ENCODE peak calls at places on chromosomes 4 and X, in six cellular contexts. O is mammary epithelial cell, B is K562, E is PC-3, M is tibial artery, F is left ventricle myocardium inferior. S is an unnamed sample. For H3K4me1, the result is how much of the 10 kb centered on the place peaks cover.

GRCh38 chr4:140186651-140187315 is 32.8 kb upstream of the MAML3 start:
- DNase-seq in M (no peak), F (no peak), B (no peak), E (peak), O (peak), S (no peak)

GRCh38 chr4:108446554-108446953 is 173.8 kb upstream of the RPL34 start:
- DNase-seq in F (no peak), M (no peak), E (no peak), O (no peak), B (no peak), S (no peak)

GRCh38 chr4:161762796-161763195 is 401.0 kb downstream of the FSTL5 start:
- DNase-seq in E (peak), O (peak), B (no peak), F (no peak), M (no peak), S (no peak)

GRCh38 chrX:40299502-40300118 is 201.9 kb upstream of the BCOR start:
- DNase-seq in O (no peak), F (no peak), M (no peak), B (no peak), E (no peak), S (no peak)

GRCh38 chr4:101126044-101126443 is 221.3 kb downstream of the PPP3CA start:
- DNase-seq in O (no peak), M (no peak), B (no peak), F (no peak), E (no peak), S (no peak)

GRCh38 chrX:115229337-115229991 is 4.4 kb downstream of the LRCH2 start:
- DNase-seq in B (no peak), M (no peak), O (no peak), F (no peak), E (no peak), S (no peak)

GRCh38 chrX:38636949-38637819 is 75.8 kb downstream of the TSPAN7 start:
- DNase-seq in O (no peak), E (no peak), B (no peak), M (no peak), F (no peak), S (no peak)

GRCh38 chrX:40502688-40503087 is 78.1 kb upstream of the ATP6AP2 start:
- DNase-seq in B (no peak), F (no peak), E (no peak), M (no peak), O (no peak), S (no peak)

GRCh38 chrX:15853586-15854079 is 980 bp downstream of the AP1S2 start:
- DNase-seq in O (peak), B (no peak), E (peak), F (no peak), M (no peak), S (no peak)

GRCh38 chrX:124502599-124502998 is 156.2 kb downstream of the SH2D1A start:
- DNase-seq in M (no peak), E (no peak), O (no peak), F (no peak), B (no peak), S (no peak)

GRCh38 chr4:150664935-150665334 is 83.0 kb downstream of the MAB21L2 start:
- DNase-seq in O (peak), B (no peak), E (peak), M (no peak), F (no peak), S (no peak)

GRCh38 chr4:7235030-7235380 is 42.7 kb downstream of the SORCS2 start:
- DNase-seq in M (no peak), E (no peak), O (no peak), F (no peak), B (no peak), S (no peak)

GRCh38 chr4:34422472-34422871 is 1821.8 kb downstream of the ARAP2 start:
- DNase-seq in F (no peak), O (no peak), B (no peak), E (peak), M (no peak), S (no peak)

GRCh38 chrX:114626323-114626722 is 42.4 kb downstream of the HTR2C start:
- DNase-seq in F (no peak), E (peak), B (peak), O (peak), M (no peak), S (no peak)

GRCh38 chr4:112225157-112225556 is 6.4 kb upstream of the AP1AR start:
- DNase-seq in O (no peak), E (no peak), F (no peak), B (no peak), M (no peak), S (no peak)

GRCh38 chr4:112222219-112222955 is 9.2 kb upstream of the AP1AR start:
- DNase-seq in E (no peak), F (no peak), M (no peak), O (no peak), B (no peak), S (no peak)

GRCh38 chr4:112219826-112220366 is 11.7 kb upstream of the AP1AR start:
- DNase-seq in O (no peak), B (no peak), M (no peak), F (no peak), E (no peak), S (no peak)

GRCh38 chr4:112223956-112224355 is 7.6 kb upstream of the AP1AR start:
- DNase-seq in M (no peak), E (no peak), B (no peak), F (no peak), O (no peak), S (no peak)
- H3K4me1 ChIP-seq in M (under half), E (under half), B (under half), F (under half), O (under half), S (under half)

DNA sequence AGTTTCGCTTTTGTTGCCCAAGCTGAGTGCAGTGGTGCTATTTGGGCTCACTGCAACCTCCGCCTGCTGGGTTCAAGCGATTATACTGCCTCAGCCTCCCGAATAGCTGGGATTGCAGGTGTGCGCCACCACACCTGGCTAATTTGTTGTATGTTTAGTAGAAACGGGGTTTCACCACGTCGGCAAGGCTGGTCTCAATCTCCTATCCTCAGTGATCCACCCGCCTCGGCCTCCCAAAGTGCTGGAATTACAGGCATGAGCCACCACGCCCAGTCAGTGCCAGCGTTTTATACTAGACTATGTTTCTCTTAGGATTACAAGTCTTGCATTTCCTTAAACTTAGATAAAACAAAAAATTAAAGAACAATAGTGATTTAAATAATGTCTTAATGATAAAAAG is 13.0 kb downstream of the KLF3 start:
- DNase-seq in M (no peak), F (no peak), O (no peak), E (no peak), B (no peak), S (no peak)
- H3K4me1 ChIP-seq in M (under half), F (half or more), O (under half), E (under half), B (under half), S (half or more)

DNA sequence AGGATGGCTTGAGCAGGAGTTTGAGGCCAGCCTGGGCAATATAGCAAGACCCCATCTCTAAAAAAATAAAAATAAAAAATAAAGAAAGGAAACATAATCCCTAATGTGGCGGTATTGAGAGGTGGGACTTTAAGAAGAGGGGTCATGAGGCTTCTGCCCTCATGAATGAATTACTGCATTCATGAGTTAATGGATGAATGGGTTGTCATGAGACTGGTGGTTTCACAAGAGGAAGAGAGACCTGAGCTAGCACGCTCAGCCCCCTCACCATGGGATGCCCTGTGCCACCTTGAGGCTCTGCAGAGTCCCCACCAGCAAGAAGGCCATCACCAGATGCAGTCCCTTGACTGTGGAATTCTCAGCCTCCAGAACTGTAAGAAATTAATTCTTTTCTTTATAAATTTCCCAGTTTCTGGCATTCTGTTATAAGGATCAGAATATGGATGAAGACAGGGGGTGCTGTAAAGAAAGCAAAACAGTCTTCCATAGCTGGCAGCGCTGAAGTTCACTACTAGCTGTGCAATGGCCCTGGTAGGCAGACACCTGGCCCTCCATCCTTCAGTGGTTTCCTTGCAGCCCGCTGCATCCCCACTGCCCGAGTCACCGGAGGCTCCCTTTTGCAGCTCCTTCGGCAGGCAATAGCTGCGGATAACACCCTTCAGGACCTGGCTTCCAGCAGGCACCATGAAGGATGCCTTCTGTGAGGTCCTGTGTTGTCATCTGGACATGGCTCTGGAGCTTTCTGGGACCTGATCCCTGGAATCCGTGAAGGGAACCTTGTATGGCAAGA is 44.8 kb upstream of the NSG1 start:
- DNase-seq in F (no peak), B (no peak), O (no peak), E (no peak), M (no peak), S (no peak)
- H3K4me1 ChIP-seq in F (under half), B (under half), O (under half), E (under half), M (under half), S (under half)

GRCh38 chr4:177505171-177505615 is 63.0 kb upstream of the AGA start:
- DNase-seq in E (no peak), F (no peak), O (no peak), B (peak), M (no peak), S (no peak)
- H3K4me1 ChIP-seq in E (under half), F (under half), O (under half), B (under half), M (under half), S (under half)

DNA sequence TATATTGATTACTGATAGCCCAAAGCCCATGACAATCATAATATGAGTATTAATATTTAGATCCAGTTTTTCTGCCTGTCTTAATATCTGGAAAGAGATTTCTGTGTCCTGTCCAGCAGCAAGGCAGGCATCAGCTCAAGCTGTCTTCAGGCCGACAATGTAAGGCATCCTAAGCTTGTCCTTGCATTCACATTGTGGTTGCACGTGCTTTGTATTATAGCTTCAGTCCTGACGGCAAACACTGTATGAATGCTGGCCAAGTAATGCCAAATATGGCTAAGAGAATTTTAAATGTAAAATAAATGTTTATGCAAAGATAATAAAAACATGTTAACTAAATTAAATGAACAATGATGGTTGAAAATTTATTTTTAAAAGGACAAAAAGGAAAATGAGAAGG is 255.7 kb upstream of the RPS6KA3 start:
- DNase-seq in F (no peak), B (no peak), M (no peak), E (no peak), O (no peak), S (no peak)
- H3K4me1 ChIP-seq in F (under half), B (under half), M (under half), E (under half), O (under half), S (under half)